ENCODE peak calls at places on chromosomes 16 and 17, in four cellular contexts. One of them, this sample, is unnamed. For H3K9me3, the result is how much of the 10 kb centered on the place peaks cover.

GRCh38 chr16:66462912-66463311 is 35.8 kb downstream of the BEAN1 start:
- DNase-seq in OCI-LY7: no peak
- DNase-seq in upper lobe of right lung: no peak
- DNase-seq in GM23248: no peak
- DNase-seq in this sample: no peak

GRCh38 chr17:75642221-75643032 is 9.2 kb downstream of the SMIM5 start:
- DNase-seq in OCI-LY7: no peak
- DNase-seq in upper lobe of right lung: no peak
- DNase-seq in GM23248: no peak
- DNase-seq in this sample: peak

GRCh38 chr17:63066158-63066808 is 100.2 kb downstream of the TANC2 start:
- DNase-seq in OCI-LY7: no peak
- DNase-seq in upper lobe of right lung: no peak
- DNase-seq in GM23248: no peak
- DNase-seq in this sample: no peak

GRCh38 chr16:56451753-56452689 is 667 bp downstream of the OGFOD1 start:
- DNase-seq in OCI-LY7: peak
- DNase-seq in upper lobe of right lung: no peak
- DNase-seq in GM23248: peak
- DNase-seq in this sample: peak

GRCh38 chr17:38706625-38707298 is 1.7 kb downstream of the MLLT6 start:
- DNase-seq in OCI-LY7: peak
- DNase-seq in upper lobe of right lung: no peak
- DNase-seq in GM23248: peak
- DNase-seq in this sample: no peak

GRCh38 chr17:27800522-27800921 is at the start of gene NOS2:
- DNase-seq in OCI-LY7: no peak
- DNase-seq in upper lobe of right lung: no peak
- DNase-seq in GM23248: no peak
- DNase-seq in this sample: no peak

GRCh38 chr17:77214328-77214727 is 73.6 kb downstream of the SEC14L1 start:
- DNase-seq in OCI-LY7: no peak
- DNase-seq in upper lobe of right lung: no peak
- DNase-seq in GM23248: no peak
- DNase-seq in this sample: no peak

GRCh38 chr17:75568412-75569255 is 19.0 kb upstream of the MYO15B start:
- DNase-seq in OCI-LY7: no peak
- DNase-seq in upper lobe of right lung: no peak
- DNase-seq in GM23248: no peak
- DNase-seq in this sample: no peak

GRCh38 chr17:79192503-79193500 is 118.2 kb downstream of the ENGASE start:
- DNase-seq in OCI-LY7: peak
- DNase-seq in upper lobe of right lung: no peak
- DNase-seq in GM23248: peak
- DNase-seq in this sample: peak

GRCh38 chr16:49078104-49078503 is 203.5 kb downstream of the CBLN1 start:
- DNase-seq in OCI-LY7: no peak
- DNase-seq in upper lobe of right lung: no peak
- DNase-seq in GM23248: no peak
- DNase-seq in this sample: no peak

GRCh38 chr17:5583426-5584382 is 605 bp downstream of the NLRP1 start:
- DNase-seq in OCI-LY7: no peak
- DNase-seq in upper lobe of right lung: no peak
- DNase-seq in GM23248: peak
- DNase-seq in this sample: no peak

GRCh38 chr16:52099382-52099781 is 447.6 kb downstream of the TOX3 start:
- DNase-seq in OCI-LY7: no peak
- DNase-seq in upper lobe of right lung: no peak
- DNase-seq in GM23248: no peak
- DNase-seq in this sample: no peak

DNA sequence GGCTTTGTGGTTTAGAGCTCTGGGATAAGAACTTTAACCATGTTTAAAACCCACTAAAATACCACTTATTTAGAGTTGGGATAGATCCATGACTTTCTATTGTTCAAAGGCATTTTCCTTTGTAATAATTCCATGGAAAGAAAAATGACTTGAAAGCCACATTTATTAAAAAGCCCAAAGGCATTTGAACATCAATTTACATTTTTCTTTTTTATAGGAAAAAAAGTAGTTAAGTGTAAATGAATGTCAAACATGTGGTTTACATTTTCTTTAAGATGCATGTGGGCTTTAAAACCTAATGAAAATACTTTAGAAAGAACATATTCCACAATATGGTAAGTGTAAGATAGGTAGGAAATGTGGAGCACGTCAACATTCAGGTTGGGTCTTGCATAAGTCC is 443.2 kb downstream of the TOX3 start:
- DNase-seq in OCI-LY7: no peak
- DNase-seq in upper lobe of right lung: no peak
- DNase-seq in GM23248: no peak
- DNase-seq in this sample: no peak
- H3K9me3 ChIP-seq in OCI-LY7: under half
- H3K9me3 ChIP-seq in upper lobe of right lung: under half
- H3K9me3 ChIP-seq in GM23248: under half
- H3K9me3 ChIP-seq in this sample: under half

GRCh38 chr17:22435231-22435974 is 743.1 kb downstream of the KCNJ18 start:
- DNase-seq in OCI-LY7: no peak
- DNase-seq in upper lobe of right lung: no peak
- DNase-seq in GM23248: no peak
- DNase-seq in this sample: no peak
- H3K9me3 ChIP-seq in OCI-LY7: under half
- H3K9me3 ChIP-seq in upper lobe of right lung: under half
- H3K9me3 ChIP-seq in GM23248: under half
- H3K9me3 ChIP-seq in this sample: under half

DNA sequence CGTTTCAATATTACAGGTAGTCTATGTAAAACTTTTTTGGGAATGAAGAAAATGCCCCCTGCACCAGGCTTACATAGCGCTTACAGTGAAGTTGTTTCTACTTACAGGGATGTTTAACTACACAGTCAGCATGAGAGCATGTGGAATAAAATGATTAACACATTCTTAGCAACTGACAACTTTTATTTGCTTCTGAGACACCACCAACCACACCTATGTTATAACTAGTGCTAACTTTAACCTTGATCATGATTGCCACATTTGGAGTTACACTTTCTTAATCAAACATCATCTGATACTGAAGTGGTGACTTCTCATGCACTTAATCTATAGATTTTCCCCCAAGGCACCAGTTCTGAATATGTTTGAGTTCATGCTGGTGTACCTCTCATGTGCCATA is 20.3 kb upstream of the ZNF267 start:
- DNase-seq in OCI-LY7: no peak
- DNase-seq in upper lobe of right lung: no peak
- DNase-seq in GM23248: no peak
- DNase-seq in this sample: no peak
- H3K9me3 ChIP-seq in OCI-LY7: under half
- H3K9me3 ChIP-seq in upper lobe of right lung: under half
- H3K9me3 ChIP-seq in GM23248: under half
- H3K9me3 ChIP-seq in this sample: under half

DNA sequence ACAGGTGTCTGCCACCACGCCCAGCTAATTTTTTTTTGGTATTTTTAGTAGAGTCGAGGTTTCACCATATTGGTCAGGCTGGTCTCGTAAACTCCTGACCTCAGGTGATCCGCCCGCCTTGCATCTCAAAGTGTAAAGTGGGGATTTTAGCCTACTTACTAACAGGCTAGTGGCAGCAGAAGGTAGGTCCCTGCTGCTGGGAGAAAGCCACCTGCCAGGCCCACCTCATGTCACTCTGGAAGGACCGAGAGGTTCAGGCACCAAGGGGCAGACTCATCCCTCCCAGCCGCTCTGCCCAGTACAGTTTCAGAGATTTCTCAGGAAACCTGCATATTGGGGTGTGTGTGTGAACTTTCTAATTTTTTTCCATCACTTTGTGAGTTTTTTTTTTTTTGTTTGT is 2.1 kb upstream of the RCVRN start:
- DNase-seq in OCI-LY7: no peak
- DNase-seq in upper lobe of right lung: peak
- DNase-seq in GM23248: no peak
- DNase-seq in this sample: no peak
- H3K9me3 ChIP-seq in OCI-LY7: under half
- H3K9me3 ChIP-seq in upper lobe of right lung: under half
- H3K9me3 ChIP-seq in GM23248: under half
- H3K9me3 ChIP-seq in this sample: under half

GRCh38 chr17:50501906-50502642 is 6.2 kb upstream of the MYCBPAP start:
- DNase-seq in OCI-LY7: no peak
- DNase-seq in upper lobe of right lung: no peak
- DNase-seq in GM23248: no peak
- DNase-seq in this sample: no peak
- H3K9me3 ChIP-seq in OCI-LY7: under half
- H3K9me3 ChIP-seq in upper lobe of right lung: under half
- H3K9me3 ChIP-seq in GM23248: under half
- H3K9me3 ChIP-seq in this sample: under half

DNA sequence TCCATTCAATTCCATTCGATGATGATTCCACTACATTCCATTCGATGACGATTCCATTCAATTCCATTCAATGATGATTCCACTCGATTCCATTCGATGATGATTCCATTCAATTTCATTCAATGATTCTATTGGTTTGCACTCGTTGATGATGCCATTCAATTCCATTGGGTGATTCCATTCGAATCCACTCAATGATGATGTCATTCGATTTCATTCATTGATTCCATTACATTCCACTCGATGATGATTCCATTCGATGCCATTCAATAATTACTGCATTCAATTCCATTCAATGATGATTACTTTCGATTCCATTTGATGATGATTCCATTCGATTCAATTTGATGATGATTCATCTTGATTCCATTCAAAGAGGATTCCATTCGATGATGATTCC is 1299.4 kb downstream of the TP53TG3F start:
- DNase-seq in OCI-LY7: no peak
- DNase-seq in upper lobe of right lung: no peak
- DNase-seq in GM23248: no peak
- DNase-seq in this sample: no peak
- H3K9me3 ChIP-seq in OCI-LY7: under half
- H3K9me3 ChIP-seq in upper lobe of right lung: under half
- H3K9me3 ChIP-seq in GM23248: under half
- H3K9me3 ChIP-seq in this sample: under half

DNA sequence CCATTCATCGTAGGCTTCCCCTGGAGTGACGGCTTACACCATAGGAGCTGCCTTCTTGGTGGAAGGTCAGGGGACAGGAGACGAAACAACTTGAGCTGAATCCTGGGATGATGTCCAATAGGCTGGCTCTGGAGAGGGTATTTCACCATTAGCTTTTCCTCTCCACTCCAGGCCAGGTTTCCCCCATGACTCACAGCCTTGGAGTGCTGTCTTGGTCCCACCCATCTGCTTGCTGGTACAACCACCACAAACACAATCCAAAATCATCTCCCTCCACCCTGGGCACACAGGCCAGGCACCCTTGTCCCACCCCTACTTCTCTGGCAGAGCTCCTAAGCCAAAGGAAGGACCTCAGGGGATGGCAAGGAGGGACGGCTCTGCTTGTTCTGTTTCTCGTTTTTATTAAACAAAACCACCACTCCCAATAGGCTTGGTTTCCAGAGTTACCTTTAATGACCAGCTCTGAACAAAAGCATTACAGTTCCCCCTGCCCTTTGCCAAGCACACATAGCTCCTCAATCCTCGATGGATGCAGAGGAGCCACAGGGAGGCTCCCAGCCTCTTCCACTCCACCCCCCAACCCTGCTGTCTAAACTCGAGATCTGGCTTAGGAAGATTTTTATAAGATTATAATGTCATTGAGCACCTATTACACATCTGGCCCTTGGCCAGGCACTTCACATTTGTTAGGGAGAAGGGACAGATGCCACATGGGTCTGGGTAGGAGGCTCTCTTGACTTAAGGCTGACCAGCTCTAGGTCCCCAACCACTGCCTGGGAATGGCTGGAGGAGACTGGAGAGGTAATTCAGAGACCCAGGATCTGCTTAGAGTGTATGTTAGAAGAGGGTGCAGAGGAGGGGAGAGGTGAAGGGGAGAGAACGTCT is 13.3 kb downstream of the CAVIN1 start:
- DNase-seq in OCI-LY7: no peak
- DNase-seq in upper lobe of right lung: peak
- DNase-seq in GM23248: peak
- DNase-seq in this sample: no peak
- H3K9me3 ChIP-seq in OCI-LY7: under half
- H3K9me3 ChIP-seq in upper lobe of right lung: under half
- H3K9me3 ChIP-seq in GM23248: under half
- H3K9me3 ChIP-seq in this sample: under half

GRCh38 chr16:89996178-89996489 is 23.1 kb downstream of the DBNDD1 start:
- DNase-seq in OCI-LY7: no peak
- DNase-seq in upper lobe of right lung: no peak
- DNase-seq in GM23248: no peak
- DNase-seq in this sample: no peak
- H3K9me3 ChIP-seq in OCI-LY7: under half
- H3K9me3 ChIP-seq in upper lobe of right lung: under half
- H3K9me3 ChIP-seq in GM23248: under half
- H3K9me3 ChIP-seq in this sample: under half

GRCh38 chr17:16275024-16275423 is 58.0 kb downstream of the PIGL start:
- DNase-seq in OCI-LY7: no peak
- DNase-seq in upper lobe of right lung: no peak
- DNase-seq in GM23248: no peak
- DNase-seq in this sample: no peak
- H3K9me3 ChIP-seq in OCI-LY7: under half
- H3K9me3 ChIP-seq in upper lobe of right lung: under half
- H3K9me3 ChIP-seq in GM23248: under half
- H3K9me3 ChIP-seq in this sample: under half

This sample was measured in PC-3.